ENCODE peak calls at places on chromosomes 5 and 9, in five cellular contexts. One of them, this sample, is unnamed.

GRCh38 chr9:114317665-114318357 is 5.1 kb upstream of the ORM1 start:
- DNase-seq in astrocyte of the cerebellum: no peak
- DNase-seq in heart left ventricle: no peak
- DNase-seq in mesothelial cell of epicardium: no peak
- DNase-seq in astrocyte of the spinal cord: peak
- DNase-seq in this sample: no peak

GRCh38 chr5:61479850-61480614 is 148.0 kb downstream of the ZSWIM6 start:
- DNase-seq in mesothelial cell of epicardium: no peak
- DNase-seq in heart left ventricle: no peak
- DNase-seq in astrocyte of the cerebellum: no peak
- DNase-seq in astrocyte of the spinal cord: no peak
- DNase-seq in this sample: no peak

GRCh38 chr9:105515811-105516413 is 42.0 kb upstream of the FKTN start:
- DNase-seq in mesothelial cell of epicardium: no peak
- DNase-seq in astrocyte of the cerebellum: no peak
- DNase-seq in astrocyte of the spinal cord: no peak
- DNase-seq in heart left ventricle: no peak
- DNase-seq in this sample: no peak

GRCh38 chr9:34145165-34145564 is 18.7 kb upstream of the DCAF12 start:
- DNase-seq in heart left ventricle: no peak
- DNase-seq in mesothelial cell of epicardium: no peak
- DNase-seq in astrocyte of the cerebellum: no peak
- DNase-seq in astrocyte of the spinal cord: no peak
- DNase-seq in this sample: no peak

GRCh38 chr9:133322701-133323100 is 13.3 kb downstream of the SURF6 start:
- DNase-seq in heart left ventricle: no peak
- DNase-seq in astrocyte of the spinal cord: no peak
- DNase-seq in mesothelial cell of epicardium: no peak
- DNase-seq in astrocyte of the cerebellum: no peak
- DNase-seq in this sample: no peak

GRCh38 chr5:167573274-167574127 is 717.9 kb upstream of the WWC1 start:
- DNase-seq in astrocyte of the cerebellum: peak
- DNase-seq in heart left ventricle: no peak
- DNase-seq in mesothelial cell of epicardium: no peak
- DNase-seq in astrocyte of the spinal cord: peak
- DNase-seq in this sample: no peak

GRCh38 chr9:137374131-137374845 is 48.7 kb downstream of the EXD3 start:
- DNase-seq in astrocyte of the spinal cord: no peak
- DNase-seq in heart left ventricle: no peak
- DNase-seq in mesothelial cell of epicardium: no peak
- DNase-seq in astrocyte of the cerebellum: no peak
- DNase-seq in this sample: no peak

GRCh38 chr5:122457178-122457826 is 145.3 kb downstream of the SNCAIP start:
- DNase-seq in mesothelial cell of epicardium: no peak
- DNase-seq in heart left ventricle: no peak
- DNase-seq in astrocyte of the cerebellum: no peak
- DNase-seq in astrocyte of the spinal cord: no peak
- DNase-seq in this sample: no peak

GRCh38 chr5:168837852-168838251 is 258.7 kb upstream of the PANK3 start:
- DNase-seq in astrocyte of the cerebellum: no peak
- DNase-seq in astrocyte of the spinal cord: no peak
- DNase-seq in heart left ventricle: no peak
- DNase-seq in mesothelial cell of epicardium: no peak
- DNase-seq in this sample: no peak

GRCh38 chr9:26742843-26743242 is 149.8 kb downstream of the CAAP1 start:
- DNase-seq in mesothelial cell of epicardium: no peak
- DNase-seq in astrocyte of the spinal cord: no peak
- DNase-seq in heart left ventricle: no peak
- DNase-seq in astrocyte of the cerebellum: no peak
- DNase-seq in this sample: no peak

GRCh38 chr5:9015937-9016270 is 530.0 kb downstream of the SEMA5A start:
- DNase-seq in astrocyte of the cerebellum: no peak
- DNase-seq in astrocyte of the spinal cord: no peak
- DNase-seq in mesothelial cell of epicardium: no peak
- DNase-seq in heart left ventricle: no peak
- DNase-seq in this sample: no peak

GRCh38 chr5:169847519-169847918 is 132.8 kb downstream of the INSYN2B start:
- DNase-seq in astrocyte of the spinal cord: no peak
- DNase-seq in astrocyte of the cerebellum: no peak
- DNase-seq in mesothelial cell of epicardium: no peak
- DNase-seq in heart left ventricle: no peak
- DNase-seq in this sample: no peak

GRCh38 chr5:169848271-169848670 is 132.0 kb downstream of the INSYN2B start:
- DNase-seq in astrocyte of the spinal cord: no peak
- DNase-seq in mesothelial cell of epicardium: no peak
- DNase-seq in heart left ventricle: no peak
- DNase-seq in astrocyte of the cerebellum: no peak
- DNase-seq in this sample: no peak

GRCh38 chr5:169848792-169849191 is 131.5 kb downstream of the INSYN2B start:
- DNase-seq in mesothelial cell of epicardium: no peak
- DNase-seq in astrocyte of the cerebellum: no peak
- DNase-seq in heart left ventricle: no peak
- DNase-seq in astrocyte of the spinal cord: no peak
- DNase-seq in this sample: no peak

DNA sequence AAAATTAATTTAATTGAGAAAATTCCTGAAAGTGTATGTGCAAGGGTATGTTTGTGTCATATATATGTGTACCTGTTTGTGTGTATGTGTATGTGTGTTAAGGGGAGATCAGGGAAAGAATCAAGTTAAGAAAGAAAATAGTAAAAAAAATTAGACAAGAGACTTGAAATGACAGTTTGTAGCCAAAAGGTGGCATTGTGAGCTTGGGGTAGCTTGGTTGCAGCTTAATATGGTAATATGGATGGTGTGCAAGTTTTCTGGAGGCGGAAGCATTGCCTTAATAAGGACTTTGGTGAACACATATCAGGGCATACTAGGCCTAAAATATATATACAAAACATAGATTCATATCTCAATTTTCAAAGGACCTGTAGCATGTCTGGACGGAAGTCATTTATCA is 129.9 kb downstream of the INSYN2B start:
- DNase-seq in mesothelial cell of epicardium: no peak
- DNase-seq in astrocyte of the spinal cord: no peak
- DNase-seq in astrocyte of the cerebellum: no peak
- DNase-seq in heart left ventricle: no peak
- DNase-seq in this sample: no peak
- TF ChIP-seq CTCF in mesothelial cell of epicardium: no peak
- TF ChIP-seq CTCF in astrocyte of the spinal cord: peak
- TF ChIP-seq CTCF in astrocyte of the cerebellum: no peak
- TF ChIP-seq CTCF in heart left ventricle: no peak
- TF ChIP-seq CTCF in this sample: no peak

DNA sequence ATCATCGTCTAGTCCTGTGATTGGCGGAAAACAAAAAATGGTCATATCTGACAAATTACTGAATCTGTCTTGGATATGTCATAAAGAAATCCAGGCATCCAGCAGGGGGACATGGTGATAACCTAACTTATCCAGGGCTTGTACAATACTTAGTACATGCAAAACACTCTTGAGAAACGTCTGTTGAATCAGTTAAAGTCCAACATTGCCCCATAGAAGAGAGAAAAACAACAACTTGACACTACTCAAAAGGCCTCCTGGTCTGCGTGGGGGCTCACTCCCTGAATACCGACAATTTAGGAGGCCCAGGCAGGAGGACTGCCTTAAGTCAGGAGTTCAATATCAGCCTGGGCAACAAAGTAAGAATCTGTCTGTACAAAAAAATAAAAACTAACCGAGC is 217.5 kb downstream of the DCP2 start:
- DNase-seq in heart left ventricle: no peak
- DNase-seq in astrocyte of the cerebellum: no peak
- DNase-seq in astrocyte of the spinal cord: no peak
- DNase-seq in mesothelial cell of epicardium: no peak
- DNase-seq in this sample: no peak
- TF ChIP-seq CTCF in heart left ventricle: no peak
- TF ChIP-seq CTCF in astrocyte of the cerebellum: no peak
- TF ChIP-seq CTCF in astrocyte of the spinal cord: no peak
- TF ChIP-seq CTCF in mesothelial cell of epicardium: no peak
- TF ChIP-seq CTCF in this sample: no peak

GRCh38 chr5:149759563-149759962 is 29.5 kb downstream of the PPARGC1B start:
- DNase-seq in mesothelial cell of epicardium: no peak
- DNase-seq in astrocyte of the spinal cord: no peak
- DNase-seq in heart left ventricle: no peak
- DNase-seq in astrocyte of the cerebellum: no peak
- DNase-seq in this sample: no peak

GRCh38 chr5:149761461-149761860 is 31.4 kb downstream of the PPARGC1B start:
- DNase-seq in mesothelial cell of epicardium: no peak
- DNase-seq in astrocyte of the spinal cord: no peak
- DNase-seq in heart left ventricle: no peak
- DNase-seq in astrocyte of the cerebellum: no peak
- DNase-seq in this sample: no peak

GRCh38 chr5:149757956-149758355 is 27.8 kb downstream of the PPARGC1B start:
- DNase-seq in heart left ventricle: no peak
- DNase-seq in mesothelial cell of epicardium: no peak
- DNase-seq in astrocyte of the cerebellum: no peak
- DNase-seq in astrocyte of the spinal cord: no peak
- DNase-seq in this sample: no peak

GRCh38 chr5:149760700-149761187 is 30.6 kb downstream of the PPARGC1B start:
- DNase-seq in astrocyte of the spinal cord: peak
- DNase-seq in astrocyte of the cerebellum: no peak
- DNase-seq in mesothelial cell of epicardium: no peak
- DNase-seq in heart left ventricle: no peak
- DNase-seq in this sample: no peak

GRCh38 chr5:149759986-149760699 is 30.0 kb downstream of the PPARGC1B start:
- DNase-seq in heart left ventricle: no peak
- DNase-seq in mesothelial cell of epicardium: no peak
- DNase-seq in astrocyte of the cerebellum: no peak
- DNase-seq in astrocyte of the spinal cord: no peak
- DNase-seq in this sample: no peak
- TF ChIP-seq CTCF in heart left ventricle: peak
- TF ChIP-seq CTCF in mesothelial cell of epicardium: no peak
- TF ChIP-seq CTCF in astrocyte of the cerebellum: peak
- TF ChIP-seq CTCF in astrocyte of the spinal cord: peak
- TF ChIP-seq CTCF in this sample: no peak

GRCh38 chr5:124043456-124043855 is 531.5 kb downstream of the CSNK1G3 start:
- DNase-seq in heart left ventricle: no peak
- DNase-seq in mesothelial cell of epicardium: no peak
- DNase-seq in astrocyte of the spinal cord: no peak
- DNase-seq in astrocyte of the cerebellum: no peak
- DNase-seq in this sample: no peak
- TF ChIP-seq CTCF in heart left ventricle: no peak
- TF ChIP-seq CTCF in mesothelial cell of epicardium: no peak
- TF ChIP-seq CTCF in astrocyte of the spinal cord: no peak
- TF ChIP-seq CTCF in astrocyte of the cerebellum: no peak
- TF ChIP-seq CTCF in this sample: no peak

DNA sequence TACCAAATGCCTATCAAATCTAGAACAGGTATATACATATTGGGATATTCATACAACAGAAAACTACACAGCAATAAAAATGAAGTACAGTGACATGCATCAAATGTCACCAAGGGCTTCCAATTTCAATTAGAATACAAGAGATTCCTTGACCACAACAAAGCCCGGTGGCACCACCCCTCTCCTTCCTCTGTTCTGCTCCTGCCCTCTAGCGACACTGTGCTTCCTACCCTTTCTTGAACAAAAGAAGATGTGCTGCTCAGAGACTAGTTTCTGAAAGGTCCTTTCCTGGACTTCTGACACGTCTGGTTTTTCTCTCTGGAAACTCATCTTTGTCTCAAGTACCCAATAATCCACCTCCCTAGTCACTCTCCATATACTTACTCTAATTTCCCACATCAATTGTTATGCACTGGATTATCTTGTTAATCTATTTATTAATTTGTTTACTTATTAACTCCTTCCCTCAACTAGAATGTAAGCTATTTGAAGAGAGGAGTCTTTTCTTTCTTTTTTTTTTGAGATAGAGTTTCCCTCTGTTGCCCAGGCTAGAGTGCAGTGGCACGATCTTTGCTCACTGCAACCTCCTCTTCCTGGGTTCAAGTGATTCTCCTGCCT is 70.4 kb upstream of the CTSV start:
- DNase-seq in heart left ventricle: no peak
- DNase-seq in astrocyte of the cerebellum: no peak
- DNase-seq in mesothelial cell of epicardium: no peak
- DNase-seq in astrocyte of the spinal cord: peak
- DNase-seq in this sample: peak
- TF ChIP-seq CTCF in heart left ventricle: peak
- TF ChIP-seq CTCF in astrocyte of the cerebellum: peak
- TF ChIP-seq CTCF in mesothelial cell of epicardium: no peak
- TF ChIP-seq CTCF in astrocyte of the spinal cord: peak
- TF ChIP-seq CTCF in this sample: no peak

GRCh38 chr9:126894052-126894603 is 20.5 kb upstream of the RALGPS1 start:
- DNase-seq in astrocyte of the spinal cord: no peak
- DNase-seq in heart left ventricle: no peak
- DNase-seq in astrocyte of the cerebellum: no peak
- DNase-seq in mesothelial cell of epicardium: no peak
- DNase-seq in this sample: no peak

GRCh38 chr9:126891676-126892075 is 22.9 kb upstream of the RALGPS1 start:
- DNase-seq in astrocyte of the spinal cord: no peak
- DNase-seq in mesothelial cell of epicardium: no peak
- DNase-seq in astrocyte of the cerebellum: no peak
- DNase-seq in heart left ventricle: no peak
- DNase-seq in this sample: no peak

DNA sequence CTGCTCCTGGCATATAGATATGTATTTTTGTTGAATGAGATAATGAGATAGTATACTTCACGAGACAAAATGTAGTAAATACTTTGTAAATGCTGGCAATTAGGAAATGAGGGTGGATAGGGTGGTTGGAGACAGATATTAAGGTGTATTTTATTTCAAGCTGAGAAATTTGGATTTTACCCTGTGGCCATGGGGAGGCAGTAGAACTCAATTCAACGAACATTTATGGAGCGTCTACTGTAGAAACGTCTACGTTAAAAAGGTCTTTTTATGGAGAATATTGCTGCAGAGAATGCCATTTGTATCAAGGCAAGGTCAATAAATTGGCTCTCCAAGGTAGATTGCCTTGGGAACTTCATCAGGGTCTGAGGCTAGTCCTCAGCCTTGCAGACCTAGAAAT is 21.5 kb upstream of the RALGPS1 start:
- DNase-seq in heart left ventricle: no peak
- DNase-seq in astrocyte of the cerebellum: no peak
- DNase-seq in mesothelial cell of epicardium: no peak
- DNase-seq in astrocyte of the spinal cord: no peak
- DNase-seq in this sample: no peak
- TF ChIP-seq CTCF in heart left ventricle: peak
- TF ChIP-seq CTCF in astrocyte of the cerebellum: peak
- TF ChIP-seq CTCF in mesothelial cell of epicardium: no peak
- TF ChIP-seq CTCF in astrocyte of the spinal cord: no peak
- TF ChIP-seq CTCF in this sample: no peak

GRCh38 chr5:19608434-19608833 is 379.6 kb downstream of the CDH18 start:
- DNase-seq in mesothelial cell of epicardium: no peak
- DNase-seq in astrocyte of the spinal cord: peak
- DNase-seq in heart left ventricle: no peak
- DNase-seq in astrocyte of the cerebellum: peak
- DNase-seq in this sample: no peak
- TF ChIP-seq CTCF in mesothelial cell of epicardium: no peak
- TF ChIP-seq CTCF in astrocyte of the spinal cord: peak
- TF ChIP-seq CTCF in heart left ventricle: no peak
- TF ChIP-seq CTCF in astrocyte of the cerebellum: no peak
- TF ChIP-seq CTCF in this sample: no peak

GRCh38 chr5:126777257-126777973 is 479 bp downstream of the LMNB1 start:
- DNase-seq in heart left ventricle: peak
- DNase-seq in astrocyte of the cerebellum: no peak
- DNase-seq in mesothelial cell of epicardium: peak
- DNase-seq in astrocyte of the spinal cord: peak
- DNase-seq in this sample: peak
- TF ChIP-seq CTCF in heart left ventricle: peak
- TF ChIP-seq CTCF in astrocyte of the cerebellum: no peak
- TF ChIP-seq CTCF in mesothelial cell of epicardium: no peak
- TF ChIP-seq CTCF in astrocyte of the spinal cord: peak
- TF ChIP-seq CTCF in this sample: peak